ENCODE peak calls at places on chromosomes 16 and 17, in five cellular contexts. H is heart left ventricle, V is A549, J is tibial artery, Y is DND-41. T is an unnamed sample.

GRCh38 chr17:68709995-68710780 is 109.0 kb upstream of the FAM20A start:
- DNase-seq in J (no peak), H (no peak), Y (no peak), V (no peak), T (no peak)

GRCh38 chr16:27431773-27432599 is 30.0 kb downstream of the IL21R start:
- DNase-seq in Y (no peak), J (no peak), V (no peak), H (peak), T (no peak)

GRCh38 chr17:50051082-50051576 is 4.8 kb upstream of the ITGA3 start:
- DNase-seq in Y (peak), J (no peak), H (no peak), V (peak), T (no peak)

GRCh38 chr16:29915590-29916247 is 10.3 kb downstream of the KCTD13 start:
- DNase-seq in H (no peak), J (no peak), Y (no peak), V (peak), T (no peak)

GRCh38 chr16:55640714-55641327 is 15.0 kb upstream of the SLC6A2 start:
- DNase-seq in J (no peak), Y (no peak), V (no peak), H (no peak), T (no peak)

GRCh38 chr17:75850928-75851692 is 4.0 kb downstream of the WBP2 start:
- DNase-seq in V (no peak), J (no peak), Y (no peak), H (no peak), T (no peak)

GRCh38 chr17:50055426-50056216 is at the start of gene ITGA3:
- DNase-seq in H (peak), V (peak), Y (peak), J (peak), T (no peak)

GRCh38 chr17:76683921-76684745 is 26.6 kb downstream of the MXRA7 start:
- DNase-seq in H (no peak), J (no peak), Y (no peak), V (no peak), T (no peak)

GRCh38 chr16:1156983-1157638 is 4.2 kb downstream of the CACNA1H start:
- DNase-seq in H (no peak), Y (no peak), V (no peak), J (no peak), T (no peak)

GRCh38 chr16:2180962-2181923 is 15.2 kb downstream of the CASKIN1 start:
- DNase-seq in H (no peak), V (no peak), Y (no peak), J (no peak), T (no peak)

GRCh38 chr16:27748868-27749546 is 199.1 kb downstream of the KATNIP start:
- DNase-seq in V (peak), J (peak), Y (no peak), H (peak), T (peak)

GRCh38 chr16:75238132-75238852 is 13.1 kb downstream of the BCAR1 start:
- DNase-seq in Y (peak), V (no peak), H (peak), J (peak), T (peak)

GRCh38 chr17:17672453-17673368 is 8.5 kb upstream of the RAI1 start:
- DNase-seq in J (no peak), H (no peak), Y (no peak), V (no peak), T (no peak)

GRCh38 chr16:48637039-48637438 is 27.1 kb upstream of the N4BP1 start:
- DNase-seq in V (no peak), J (no peak), H (no peak), Y (no peak), T (no peak)

GRCh38 chr16:66605177-66605999 is 884 bp downstream of the CMTM3 start:
- DNase-seq in H (peak), V (peak), Y (peak), J (peak), T (no peak)

GRCh38 chr17:61294777-61295176 is 104.9 kb upstream of the TBX2 start:
- DNase-seq in V (peak), J (no peak), H (no peak), Y (no peak), T (no peak)

GRCh38 chr16:86516618-86517003 is 6.3 kb downstream of the FOXF1 start:
- DNase-seq in J (no peak), H (no peak), V (no peak), Y (no peak), T (no peak)

GRCh38 chr17:63911657-63912100 is 621 bp upstream of the CSHL1 start:
- DNase-seq in V (peak), J (no peak), H (no peak), Y (peak), T (no peak)

GRCh38 chr16:86697715-86698114 is 119.4 kb downstream of the FOXL1 start:
- DNase-seq in V (no peak), Y (no peak), J (no peak), H (no peak), T (peak)

GRCh38 chr17:41103896-41104295 is 1.3 kb upstream of the KRTAP4-9 start:
- DNase-seq in V (no peak), J (no peak), H (no peak), Y (no peak), T (no peak)

GRCh38 chr17:21296097-21297025 is 11.8 kb downstream of the MAP2K3 start:
- DNase-seq in J (no peak), V (no peak), H (peak), Y (no peak), T (no peak)

GRCh38 chr16:70380205-70380918 is 33.7 kb downstream of the DDX19A start:
- DNase-seq in H (no peak), Y (peak), J (no peak), V (peak), T (peak)

GRCh38 chr17:79085154-79085920 is 10.7 kb downstream of the ENGASE start:
- DNase-seq in H (no peak), J (no peak), V (no peak), Y (no peak), T (no peak)

GRCh38 chr16:85387171-85387507 is 226.0 kb upstream of the GSE1 start:
- DNase-seq in J (peak), Y (peak), V (no peak), H (no peak), T (no peak)

GRCh38 chr17:1031711-1032110 is 34.8 kb downstream of the TIMM22 start:
- DNase-seq in H (peak), Y (no peak), J (no peak), V (no peak), T (no peak)
- H3K4me3 ChIP-seq in H (peak), Y (no peak), J (peak), V (no peak), T (peak)

GRCh38 chr17:74821655-74822328 is 37.9 kb downstream of the GRIN2C start:
- DNase-seq in Y (no peak), H (no peak), J (no peak), V (no peak), T (no peak)
- H3K27ac ChIP-seq in Y (no peak), H (no peak), J (no peak), V (no peak), T (no peak)

DNA sequence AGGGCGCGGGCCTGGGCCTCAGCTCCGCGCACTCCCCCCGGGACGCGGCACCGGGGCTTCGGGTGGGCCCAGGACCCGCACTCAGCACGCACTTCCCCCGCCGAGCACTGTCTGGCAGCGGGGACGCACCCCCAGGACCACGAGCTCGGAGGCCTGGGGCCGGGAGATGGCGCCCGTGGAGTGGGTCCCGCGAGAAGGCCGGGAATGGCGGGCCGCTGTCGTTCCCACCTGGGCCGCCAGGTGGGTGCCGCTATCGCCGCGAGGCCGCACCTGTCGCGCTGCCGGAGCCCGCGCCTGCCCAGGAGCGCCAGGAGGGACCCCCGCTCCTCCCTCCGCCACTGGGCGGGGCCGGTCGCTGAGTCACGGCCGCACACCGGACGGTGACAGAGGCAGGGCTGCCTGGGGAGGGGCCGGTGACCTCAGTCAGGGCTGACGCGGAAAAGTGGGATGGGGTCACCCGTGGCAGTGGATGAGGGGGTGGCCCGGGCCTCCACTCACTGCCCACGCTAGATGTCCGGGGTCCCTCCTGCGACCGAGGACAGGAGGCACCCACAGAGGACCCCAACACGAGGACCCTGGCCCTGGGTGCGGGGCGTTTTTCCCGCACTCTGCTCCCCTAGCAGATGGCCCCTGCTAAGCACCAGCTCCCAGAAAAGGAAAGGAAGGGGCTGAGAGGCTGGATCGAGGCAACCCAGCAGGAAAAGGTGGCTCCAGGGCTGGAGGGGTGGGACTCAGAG is 6.9 kb upstream of the ACTG1 start:
- DNase-seq in Y (no peak), V (peak), H (no peak), J (no peak), T (no peak)
- TF ChIP-seq CTCF in Y (no peak), V (peak), H (peak), J (peak), T (peak)

GRCh38 chr17:70235252-70235651 is 65.9 kb downstream of the KCNJ2 start:
- DNase-seq in J (no peak), V (no peak), Y (no peak), H (no peak), T (no peak)
- H3K4me3 ChIP-seq in J (no peak), V (no peak), Y (no peak), H (no peak), T (no peak)

GRCh38 chr16:34801875-34802274 is 1342.5 kb downstream of the TP53TG3F start:
- DNase-seq in V (no peak), Y (no peak), J (no peak), H (no peak), T (no peak)

GRCh38 chr16:34802848-34803599 is 1343.6 kb downstream of the TP53TG3F start:
- DNase-seq in V (no peak), Y (no peak), H (no peak), J (no peak), T (no peak)

GRCh38 chr16:34803683-34804416 is 1344.4 kb downstream of the TP53TG3F start:
- DNase-seq in V (no peak), H (no peak), J (no peak), Y (no peak), T (no peak)

DNA sequence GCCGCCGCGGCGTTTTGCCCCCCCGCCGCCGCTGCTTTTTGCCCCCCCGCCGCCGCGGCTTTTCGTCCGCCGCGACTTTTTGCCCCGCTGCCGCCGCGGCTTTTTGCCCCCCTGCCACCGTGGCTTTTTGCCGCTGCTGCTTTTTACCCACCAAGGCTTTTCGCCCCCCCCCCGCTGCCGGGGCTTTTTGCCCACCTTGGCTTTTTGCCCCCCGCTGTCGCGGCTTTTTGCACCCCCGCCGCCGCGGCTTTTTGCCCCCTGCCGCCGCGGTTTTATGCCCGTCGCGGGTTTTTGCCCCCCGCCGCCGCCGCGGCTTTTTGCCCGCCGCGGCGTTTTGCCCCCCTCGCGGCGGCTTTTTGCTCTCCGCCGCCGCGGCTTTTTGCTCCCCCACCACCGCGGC is 1343.0 kb downstream of the TP53TG3F start:
- DNase-seq in J (no peak), Y (no peak), H (no peak), V (no peak), T (no peak)
- H3K27ac ChIP-seq in J (no peak), Y (no peak), H (no peak), V (no peak), T (no peak)

DNA sequence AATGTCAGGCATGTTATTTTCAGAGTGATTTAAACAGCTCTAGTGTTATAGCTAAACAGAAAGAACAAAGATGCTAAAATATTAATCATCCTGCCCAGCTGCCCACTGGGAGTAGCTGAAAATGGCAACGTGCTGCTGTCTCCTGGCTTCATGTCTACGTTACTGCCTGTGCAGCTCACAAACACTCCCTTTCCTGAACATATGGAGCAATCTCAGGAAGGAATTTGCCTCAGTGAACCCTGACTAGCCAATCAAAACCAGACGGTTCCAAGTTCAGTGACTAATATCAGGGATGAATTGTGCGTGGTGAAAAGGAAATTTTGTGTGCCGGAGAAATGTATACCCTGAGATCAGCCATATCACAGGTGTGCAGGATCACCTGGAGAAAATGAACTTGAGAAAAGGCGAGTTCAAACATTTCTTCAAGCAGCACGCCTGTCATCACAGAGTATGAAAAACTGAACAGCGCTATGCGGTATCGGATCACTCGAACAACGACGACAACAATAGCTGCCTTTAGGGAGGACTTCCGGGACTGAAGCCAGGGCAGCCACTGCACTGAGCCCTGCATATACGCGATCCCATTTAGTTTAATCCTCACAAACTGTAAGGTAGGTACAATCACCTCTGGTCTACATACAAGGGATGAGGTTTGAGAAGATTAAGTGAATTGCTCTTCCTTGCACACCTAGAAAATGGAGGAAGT is 110.3 kb downstream of the STX8 start:
- DNase-seq in Y (no peak), H (no peak), J (peak), V (no peak), T (peak)
- TF ChIP-seq CTCF in Y (no peak), H (no peak), J (no peak), V (no peak), T (peak)

DNA sequence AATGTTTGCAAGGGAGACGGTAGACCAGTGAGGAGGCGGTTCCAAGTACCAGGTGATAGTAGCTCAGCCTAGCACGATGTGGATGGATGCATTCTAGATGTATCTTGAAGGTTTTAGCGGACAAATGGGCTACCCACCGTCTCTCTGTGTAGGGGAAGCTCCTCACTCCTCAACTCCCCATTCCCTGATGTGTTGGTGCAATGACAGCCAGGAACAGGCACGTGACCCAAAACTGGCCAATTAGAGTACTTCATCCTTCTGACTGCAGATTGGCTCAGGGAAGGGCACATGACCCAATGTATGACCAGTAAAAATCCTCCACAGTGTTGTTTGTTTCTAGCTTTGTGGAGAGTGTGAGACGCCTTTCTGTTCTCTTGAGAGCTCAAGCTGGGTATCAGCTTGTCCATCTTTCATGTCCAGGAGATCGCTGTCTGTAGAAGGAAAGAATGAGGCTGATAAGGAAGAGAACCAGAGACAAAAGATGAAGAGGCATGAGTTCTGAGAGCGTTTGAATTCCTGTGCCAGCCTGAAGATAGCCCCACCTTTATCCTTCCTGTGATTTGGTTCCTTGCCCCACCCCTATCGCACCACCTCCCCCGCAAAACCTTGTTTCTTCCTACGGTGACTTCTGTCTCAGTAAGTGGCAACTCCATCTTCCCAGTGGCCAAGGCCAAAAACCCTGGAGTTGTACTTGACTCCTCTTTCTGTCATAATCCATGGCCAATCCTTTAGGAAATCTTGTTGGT is 2.3 kb upstream of the BORCS6 start:
- DNase-seq in Y (peak), V (peak), H (peak), J (peak), T (peak)
- H3K4me3 ChIP-seq in Y (peak), V (peak), H (peak), J (peak), T (peak)

DNA sequence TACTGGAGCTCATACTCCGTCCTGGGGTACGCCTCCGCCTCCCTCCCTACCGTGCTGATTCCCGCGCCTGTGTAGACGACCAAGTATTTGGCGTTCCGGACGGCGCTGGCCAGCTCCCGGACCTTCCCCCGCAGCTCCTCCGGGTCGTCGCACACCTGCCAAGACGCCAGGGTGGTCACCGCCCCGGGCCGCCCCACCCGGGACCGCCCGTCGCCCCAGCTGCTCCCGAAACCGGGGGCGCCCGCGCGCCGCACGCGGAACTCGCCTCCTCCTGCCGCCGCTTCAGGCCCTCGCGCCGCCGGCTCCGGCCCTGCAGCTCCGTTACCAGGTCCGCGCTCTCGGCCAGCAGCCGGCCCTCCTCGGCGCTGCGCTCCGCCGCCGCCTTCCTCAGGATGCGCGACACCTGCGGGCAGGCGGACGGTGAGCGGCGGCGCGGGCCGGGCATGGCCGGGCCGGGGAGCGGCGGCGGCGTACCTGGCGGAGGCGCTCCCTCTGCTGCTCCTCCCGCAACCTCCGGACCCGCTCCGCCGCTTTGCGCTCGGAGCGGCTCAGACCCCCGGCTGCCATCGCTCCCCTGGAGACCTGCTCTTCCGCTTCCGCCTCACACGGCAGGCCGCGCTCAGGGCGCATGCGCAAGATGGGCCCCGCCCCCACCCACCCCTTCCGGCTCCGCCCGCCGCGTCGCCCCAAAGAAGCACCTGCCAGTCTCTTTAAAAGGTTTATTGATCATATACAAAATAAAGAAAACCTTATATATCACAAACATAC is at the start of gene SIRT7:
- DNase-seq in Y (peak), H (peak), V (peak), J (peak), T (no peak)
- H3K27ac ChIP-seq in Y (peak), H (peak), V (peak), J (peak), T (peak)

T was measured in AG04450.